ENCODE peak calls at places on chromosomes 11 and 22, in five cellular contexts. H, R, K, L and W are unnamed samples.

GRCh38 chr11:62108971-62109391 is 14.8 kb upstream of the INCENP start:
- DNase-seq in H (no peak), L (peak; percentile 53), R (no peak), K (no peak), W (no peak)

GRCh38 chr11:65573391-65574146 is 1.2 kb downstream of the FAM89B start:
- DNase-seq in H (no peak), L (no peak), K (no peak), R (peak; percentile 29), W (peak; percentile 83)

GRCh38 chr11:33967451-33967850 is 75.6 kb upstream of the LMO2 start:
- DNase-seq in H (no peak), K (no peak), L (no peak), R (no peak), W (no peak)

GRCh38 chr11:7527029-7527428 is 13.2 kb downstream of the PPFIBP2 start:
- DNase-seq in R (no peak), H (no peak), L (no peak), K (no peak), W (no peak)

GRCh38 chr11:3712274-3712673 is 41.1 kb upstream of the CHRNA10 start:
- DNase-seq in H (no peak), R (no peak), K (no peak), L (no peak), W (no peak)

GRCh38 chr22:49115186-49115585 is 712.5 kb downstream of the BRD1 start:
- DNase-seq in H (no peak), L (no peak), K (no peak), R (no peak), W (no peak)

GRCh38 chr22:44884968-44885805 is 124.6 kb downstream of the PHF21B start:
- DNase-seq in L (no peak), R (no peak), K (no peak), H (no peak), W (no peak)

GRCh38 chr11:16818284-16818683 is 79.8 kb downstream of the C11orf58 start:
- DNase-seq in H (no peak), L (peak; percentile 46), R (no peak), K (no peak), W (no peak)

GRCh38 chr11:35393093-35393492 is 26.3 kb downstream of the SLC1A2 start:
- DNase-seq in K (no peak), H (no peak), R (no peak), L (no peak), W (no peak)

GRCh38 chr11:73461335-73461840 is 85.2 kb downstream of the RELT start:
- DNase-seq in H (no peak), K (no peak), L (no peak), R (no peak), W (no peak)

GRCh38 chr11:80054582-80055165 is 613.8 kb upstream of the TENM4 start:
- DNase-seq in R (no peak), K (no peak), H (no peak), L (no peak), W (no peak)

GRCh38 chr11:83206221-83206620 is 12.7 kb downstream of the ANKRD42 start:
- DNase-seq in H (no peak), R (no peak), L (no peak), K (no peak), W (no peak)

GRCh38 chr22:41482319-41482935 is 13.5 kb downstream of the ACO2 start:
- DNase-seq in R (no peak), H (peak; percentile 57), K (no peak), L (peak; percentile 57), W (no peak)

GRCh38 chr22:37891926-37892325 is 14.2 kb upstream of the MICALL1 start:
- DNase-seq in H (no peak), K (no peak), L (no peak), R (no peak), W (no peak)

GRCh38 chr22:37893583-37893983 is 12.5 kb upstream of the MICALL1 start:
- DNase-seq in L (no peak), R (no peak), K (no peak), H (no peak), W (no peak)

GRCh38 chr22:37892566-37893338 is 13.3 kb upstream of the MICALL1 start:
- DNase-seq in R (no peak), L (no peak), K (no peak), H (no peak), W (no peak)

GRCh38 chr22:37884420-37884819 is 21.7 kb upstream of the MICALL1 start:
- DNase-seq in K (no peak), H (no peak), R (no peak), L (no peak), W (no peak)

GRCh38 chr22:37887610-37888378 is 18.3 kb upstream of the MICALL1 start:
- DNase-seq in L (peak; percentile 84), H (no peak), R (no peak), K (peak; percentile 84), W (peak; percentile 89)
- TF ChIP-seq CTCF in L (peak; percentile 75), H (peak; percentile 22), R (peak; percentile 18), K (no peak), W (peak; percentile 86)

DNA sequence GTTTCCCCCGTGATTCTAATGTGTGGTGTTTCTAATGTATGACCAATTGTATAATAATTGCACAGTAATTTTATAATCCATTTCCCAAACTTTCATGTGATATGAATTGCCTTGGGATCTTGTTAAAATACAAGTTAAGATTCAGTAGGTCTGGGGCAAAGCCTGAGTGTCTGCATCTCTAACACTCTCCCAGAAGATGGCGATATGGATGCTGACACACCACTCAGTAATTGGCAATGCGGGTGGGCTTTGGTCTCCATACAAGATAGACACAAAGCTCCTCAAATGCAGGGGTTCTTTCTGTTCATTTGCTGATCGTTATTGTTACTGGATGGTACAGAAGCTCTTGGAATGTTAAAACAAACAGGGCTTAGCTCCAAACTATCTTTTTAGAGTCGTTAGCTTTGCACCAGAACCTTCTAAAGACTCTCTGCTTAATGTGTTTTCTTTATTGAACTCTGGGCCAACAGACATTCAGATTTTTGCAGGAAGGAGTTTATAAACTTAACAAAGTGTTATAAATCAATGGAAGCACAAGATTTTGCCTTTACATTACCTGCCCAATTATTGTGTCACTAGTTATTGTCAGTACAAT is 45.4 kb upstream of the ANO3 start:
- DNase-seq in L (peak; percentile 39), K (no peak), H (no peak), R (no peak), W (no peak)
- TF ChIP-seq CTCF in L (peak; percentile 64), K (no peak), H (peak; percentile 50), R (peak; percentile 53), W (peak; percentile 55)

GRCh38 chr22:22930222-22930497 is 42.5 kb downstream of the IGLL5 start:
- DNase-seq in R (no peak), L (no peak), H (no peak), K (no peak), W (no peak)

GRCh38 chr22:22927888-22928665 is 40.5 kb downstream of the IGLL5 start:
- DNase-seq in L (no peak), R (no peak), H (no peak), K (no peak), W (no peak)

GRCh38 chr22:22929381-22930221 is 42.0 kb downstream of the IGLL5 start:
- DNase-seq in H (no peak), K (no peak), L (no peak), R (peak; percentile 51), W (no peak)

GRCh38 chr22:22927196-22927887 is 39.7 kb downstream of the IGLL5 start:
- DNase-seq in K (no peak), R (no peak), H (no peak), L (no peak), W (no peak)

DNA sequence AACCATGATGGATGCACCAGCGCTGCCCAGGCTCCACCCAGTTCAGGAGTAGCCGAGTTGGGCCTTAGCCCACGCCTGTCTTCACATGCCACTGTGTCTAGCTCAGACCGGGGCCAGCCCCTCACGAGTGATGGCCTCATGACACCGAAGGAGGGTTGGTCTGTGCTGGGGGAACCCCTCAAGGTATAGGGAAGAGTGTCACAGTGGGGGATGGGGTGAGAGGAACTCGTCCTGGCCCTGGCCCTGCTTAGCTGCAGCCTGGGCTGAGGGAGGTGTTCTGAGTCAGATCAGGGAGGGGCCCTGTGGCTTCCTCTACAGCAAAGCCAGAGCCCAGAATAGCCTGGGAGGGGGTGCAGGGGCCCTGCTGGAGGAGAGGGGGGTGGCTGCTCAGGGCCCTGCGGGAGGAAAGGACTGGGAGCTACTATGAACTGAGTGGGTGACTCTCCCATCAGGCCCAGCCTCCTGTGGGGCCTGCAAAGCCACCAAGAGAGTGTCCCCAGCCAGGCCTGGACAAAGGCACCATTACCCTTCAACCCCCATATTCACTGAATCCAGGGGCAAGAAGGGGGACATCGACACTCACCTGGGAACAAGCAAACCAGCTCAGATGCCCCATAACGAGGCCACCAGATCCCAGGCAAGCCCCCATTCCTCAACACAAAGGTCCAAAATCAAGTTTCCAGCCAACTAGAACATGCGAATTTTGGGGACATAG is 41.2 kb downstream of the IGLL5 start:
- DNase-seq in H (peak; percentile 89), L (no peak), K (no peak), R (peak; percentile 100), W (no peak)
- TF ChIP-seq CTCF in H (no peak), L (no peak), K (no peak), R (no peak), W (no peak)

GRCh38 chr11:10096987-10097386 is 197.0 kb downstream of the SBF2 start:
- DNase-seq in R (no peak), L (no peak), K (no peak), H (no peak), W (no peak)
- TF ChIP-seq CTCF in R (no peak), L (no peak), K (no peak), H (no peak), W (no peak)

DNA sequence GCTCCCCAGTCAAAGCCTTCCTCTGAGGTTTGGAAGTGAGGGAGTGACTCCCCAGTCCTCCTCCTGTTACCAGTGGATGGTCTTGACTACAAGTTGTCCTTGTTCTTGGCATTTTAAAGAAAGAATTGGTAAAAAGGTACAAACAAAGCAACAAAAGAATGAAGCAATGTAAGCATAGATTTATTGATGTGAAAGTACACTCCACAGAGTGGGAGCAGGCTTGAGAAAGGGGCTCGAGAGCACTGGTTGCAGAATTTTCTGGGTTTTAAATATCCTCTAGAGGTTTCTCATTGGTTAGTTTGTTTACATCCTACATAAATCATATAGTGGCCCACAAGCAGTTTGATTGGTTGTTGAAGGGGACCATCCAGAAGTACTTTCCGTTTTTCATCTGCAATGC is 22.7 kb upstream of the GLYATL1 start:
- DNase-seq in L (no peak), K (no peak), R (no peak), H (no peak), W (no peak)
- TF ChIP-seq CTCF in L (no peak), K (no peak), R (no peak), H (no peak), W (no peak)

DNA sequence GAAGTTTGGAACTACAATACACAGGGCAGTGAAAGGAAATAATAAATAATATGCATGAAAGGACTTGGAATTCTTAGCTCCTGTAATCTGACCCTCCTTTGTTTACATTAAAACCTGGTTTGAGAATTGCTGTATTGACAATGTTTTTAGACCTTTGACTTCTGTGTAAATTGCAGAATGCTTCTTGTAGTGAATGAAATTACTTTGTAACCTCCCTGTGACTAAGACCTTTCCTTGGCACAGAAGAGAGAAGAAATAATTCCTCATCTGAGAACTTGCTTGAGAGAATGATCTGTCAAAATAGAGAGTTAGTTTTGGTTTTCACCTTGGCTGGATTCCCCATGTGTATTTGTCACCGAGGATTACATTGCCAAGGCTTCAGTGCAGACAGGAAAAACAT is 640.0 kb upstream of the ANO5 start:
- DNase-seq in K (no peak), H (no peak), R (no peak), L (no peak), W (no peak)
- TF ChIP-seq CTCF in K (no peak), H (no peak), R (no peak), L (no peak), W (no peak)